ENCODE peak calls at places on chromosomes 6 and 20, in four cellular contexts. One of them, this sample, is unnamed.
A peak's percentile ranks its signal among the peaks of the same experiment; 100 is the strongest.

GRCh38 chr6:107490568-107491058 is 696 bp downstream of the SOBP start:
- DNase-seq in AG04450: no peak
- DNase-seq in cardiac fibroblast: no peak
- DNase-seq in heart right ventricle: no peak
- DNase-seq in this sample: no peak

GRCh38 chr6:48472121-48472520 is 361.1 kb upstream of the PTCHD4 start:
- DNase-seq in AG04450: no peak
- DNase-seq in cardiac fibroblast: peak; percentile 67
- DNase-seq in heart right ventricle: no peak
- DNase-seq in this sample: peak; percentile 5

GRCh38 chr6:45500924-45501816 is 123.4 kb upstream of the SUPT3H start:
- DNase-seq in AG04450: no peak
- DNase-seq in cardiac fibroblast: no peak
- DNase-seq in heart right ventricle: no peak
- DNase-seq in this sample: no peak

GRCh38 chr6:5979650-5980427 is 26.9 kb downstream of the NRN1 start:
- DNase-seq in AG04450: no peak
- DNase-seq in cardiac fibroblast: no peak
- DNase-seq in heart right ventricle: no peak
- DNase-seq in this sample: no peak

GRCh38 chr6:127118505-127119360 is at the start of gene RSPO3:
- DNase-seq in AG04450: no peak
- DNase-seq in cardiac fibroblast: peak; percentile 29
- DNase-seq in heart right ventricle: no peak
- DNase-seq in this sample: peak; percentile 48

GRCh38 chr6:169158182-169158573 is 95.5 kb downstream of the THBS2 start:
- DNase-seq in AG04450: no peak
- DNase-seq in cardiac fibroblast: peak; percentile 97
- DNase-seq in heart right ventricle: peak; percentile 76
- DNase-seq in this sample: peak; percentile 88

GRCh38 chr6:82917346-82918064 is 148.1 kb downstream of the UBE3D start:
- DNase-seq in AG04450: no peak
- DNase-seq in cardiac fibroblast: peak; percentile 6
- DNase-seq in heart right ventricle: no peak
- DNase-seq in this sample: peak; percentile 18

GRCh38 chr20:57473246-57474042 is 51.5 kb downstream of the CTCFL start:
- DNase-seq in AG04450: no peak
- DNase-seq in cardiac fibroblast: peak; percentile 29
- DNase-seq in heart right ventricle: no peak
- DNase-seq in this sample: peak; percentile 14

GRCh38 chr6:108690326-108691000 is 129.7 kb downstream of the FOXO3 start:
- DNase-seq in AG04450: no peak
- DNase-seq in cardiac fibroblast: peak; percentile 52
- DNase-seq in heart right ventricle: no peak
- DNase-seq in this sample: no peak

GRCh38 chr6:14661188-14661587 is 543.6 kb downstream of the CD83 start:
- DNase-seq in AG04450: no peak
- DNase-seq in cardiac fibroblast: no peak
- DNase-seq in heart right ventricle: no peak
- DNase-seq in this sample: no peak

GRCh38 chr6:20672038-20672437 is 137.8 kb downstream of the CDKAL1 start:
- DNase-seq in AG04450: no peak
- DNase-seq in cardiac fibroblast: no peak
- DNase-seq in heart right ventricle: no peak
- DNase-seq in this sample: no peak

GRCh38 chr20:34557936-34558319 is 590 bp upstream of the MAP1LC3A start:
- DNase-seq in AG04450: no peak
- DNase-seq in cardiac fibroblast: no peak
- DNase-seq in heart right ventricle: no peak
- DNase-seq in this sample: peak; percentile 13

GRCh38 chr6:89640804-89641203 is 2.3 kb upstream of the LYRM2 start:
- DNase-seq in AG04450: no peak
- DNase-seq in cardiac fibroblast: peak; percentile 2
- DNase-seq in heart right ventricle: no peak
- DNase-seq in this sample: peak; percentile 50

GRCh38 chr6:125678601-125679000 is 70.8 kb upstream of the HEY2 start:
- DNase-seq in AG04450: no peak
- DNase-seq in cardiac fibroblast: no peak
- DNase-seq in heart right ventricle: no peak
- DNase-seq in this sample: no peak

GRCh38 chr20:24654425-24654824 is 185.0 kb downstream of the SYNDIG1 start:
- DNase-seq in AG04450: no peak
- DNase-seq in cardiac fibroblast: no peak
- DNase-seq in heart right ventricle: no peak
- DNase-seq in this sample: no peak
- TF ChIP-seq CTCF in AG04450: no peak
- TF ChIP-seq CTCF in cardiac fibroblast: no peak
- TF ChIP-seq CTCF in heart right ventricle: no peak
- TF ChIP-seq CTCF in this sample: no peak

GRCh38 chr6:56841751-56842150 is 113.2 kb upstream of the BEND6 start:
- DNase-seq in AG04450: no peak
- DNase-seq in cardiac fibroblast: no peak
- DNase-seq in heart right ventricle: no peak
- DNase-seq in this sample: no peak

GRCh38 chr6:56841372-56841749 is 113.5 kb upstream of the BEND6 start:
- DNase-seq in AG04450: no peak
- DNase-seq in cardiac fibroblast: no peak
- DNase-seq in heart right ventricle: no peak
- DNase-seq in this sample: no peak

GRCh38 chr6:56845027-56845426 is 109.9 kb upstream of the BEND6 start:
- DNase-seq in AG04450: no peak
- DNase-seq in cardiac fibroblast: no peak
- DNase-seq in heart right ventricle: no peak
- DNase-seq in this sample: no peak

GRCh38 chr6:56842602-56843475 is 112.1 kb upstream of the BEND6 start:
- DNase-seq in AG04450: no peak
- DNase-seq in cardiac fibroblast: peak; percentile 50
- DNase-seq in heart right ventricle: peak; percentile 57
- DNase-seq in this sample: peak; percentile 58

DNA sequence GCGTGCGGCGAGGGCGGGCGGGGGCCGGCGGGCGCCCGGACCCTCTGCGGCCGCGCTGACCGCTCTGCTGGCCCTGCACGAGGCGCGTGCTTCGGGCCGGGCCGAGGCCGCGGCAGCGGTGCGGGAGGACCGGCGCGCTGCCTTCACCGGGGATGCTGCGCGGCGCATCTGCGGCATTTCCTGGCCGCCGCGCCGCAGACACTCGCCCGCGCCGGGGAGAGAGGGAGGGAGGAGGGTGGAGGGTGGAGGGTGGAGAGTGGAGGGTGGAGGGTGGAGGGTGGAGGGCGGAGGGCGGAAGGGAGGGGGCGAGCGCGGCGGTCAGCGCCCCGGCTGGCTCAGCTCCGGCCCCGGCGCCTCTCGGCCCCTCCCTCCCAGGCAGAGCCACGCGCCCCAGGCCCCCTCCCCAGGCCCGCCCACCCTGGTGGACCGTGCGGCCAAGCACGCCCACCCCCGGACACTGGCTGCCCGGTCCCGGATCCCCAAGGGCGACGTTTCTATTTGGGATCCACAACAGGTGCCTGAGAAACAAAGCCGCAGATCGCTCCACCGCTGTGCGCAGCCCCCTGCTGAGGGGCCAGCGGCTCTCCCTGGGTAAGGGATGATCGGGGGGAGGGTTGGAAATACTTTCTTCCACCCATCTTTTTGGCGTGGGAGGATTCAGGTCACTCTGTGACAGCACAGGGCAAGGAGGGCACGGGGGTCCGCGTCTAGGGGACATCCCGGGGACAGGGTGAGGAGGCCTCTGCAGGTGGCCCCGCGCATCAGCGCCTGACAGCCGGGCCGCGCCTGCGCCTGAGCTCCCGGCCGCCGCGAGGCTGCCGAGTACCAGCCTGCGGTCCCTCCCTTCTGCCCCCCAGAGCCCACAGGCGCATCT is 111.2 kb upstream of the BEND6 start:
- DNase-seq in AG04450: no peak
- DNase-seq in cardiac fibroblast: peak; percentile 85
- DNase-seq in heart right ventricle: peak; percentile 78
- DNase-seq in this sample: peak; percentile 81
- TF ChIP-seq CTCF in AG04450: peak; percentile 61
- TF ChIP-seq CTCF in cardiac fibroblast: peak; percentile 53
- TF ChIP-seq CTCF in heart right ventricle: peak; percentile 68
- TF ChIP-seq CTCF in this sample: peak; percentile 59

DNA sequence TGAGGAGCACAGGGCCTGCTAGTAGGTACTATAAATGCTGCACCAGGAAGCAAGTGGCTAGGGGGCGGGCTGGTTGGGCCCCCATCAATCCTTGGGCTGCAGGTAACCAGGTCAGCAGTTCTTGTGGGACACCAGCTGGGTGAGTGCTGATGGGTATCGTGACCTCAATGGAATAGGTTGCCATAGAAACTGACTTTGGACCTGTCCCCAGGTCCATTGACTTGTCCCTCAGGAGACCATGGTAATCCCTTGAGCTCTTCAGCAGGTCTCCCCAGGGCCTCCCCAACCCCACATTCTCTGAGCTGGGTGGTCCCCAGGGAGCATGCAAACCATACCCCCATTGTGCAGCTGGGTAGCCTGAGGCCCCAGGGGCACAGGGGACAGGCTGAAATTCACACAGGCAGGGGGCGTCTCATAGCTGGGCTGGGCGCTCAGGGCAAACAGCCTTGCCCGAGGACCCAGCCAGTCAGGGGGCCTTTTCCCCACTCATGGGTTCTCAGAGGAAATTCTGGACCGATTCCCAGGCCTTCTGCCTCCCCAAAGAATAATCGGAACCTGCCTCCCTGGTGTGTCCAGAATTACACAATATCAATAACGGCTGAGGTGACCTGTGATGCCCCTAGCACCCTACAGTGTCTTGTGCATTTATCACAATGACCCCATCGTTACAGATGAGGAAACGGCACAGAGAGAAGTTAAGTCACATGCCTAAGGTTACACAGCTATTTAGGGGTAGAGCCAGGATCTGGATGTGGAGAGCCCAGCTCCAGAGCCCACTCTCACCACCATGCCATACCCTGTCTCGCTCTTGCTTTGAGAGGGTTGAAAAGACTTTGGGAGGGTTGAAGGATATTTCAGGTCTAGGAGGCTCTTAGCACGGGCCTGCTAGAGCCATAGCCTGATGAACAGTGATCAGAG is 35.9 kb downstream of the SRC start:
- DNase-seq in AG04450: no peak
- DNase-seq in cardiac fibroblast: no peak
- DNase-seq in heart right ventricle: no peak
- DNase-seq in this sample: no peak
- TF ChIP-seq CTCF in AG04450: no peak
- TF ChIP-seq CTCF in cardiac fibroblast: no peak
- TF ChIP-seq CTCF in heart right ventricle: no peak
- TF ChIP-seq CTCF in this sample: no peak

DNA sequence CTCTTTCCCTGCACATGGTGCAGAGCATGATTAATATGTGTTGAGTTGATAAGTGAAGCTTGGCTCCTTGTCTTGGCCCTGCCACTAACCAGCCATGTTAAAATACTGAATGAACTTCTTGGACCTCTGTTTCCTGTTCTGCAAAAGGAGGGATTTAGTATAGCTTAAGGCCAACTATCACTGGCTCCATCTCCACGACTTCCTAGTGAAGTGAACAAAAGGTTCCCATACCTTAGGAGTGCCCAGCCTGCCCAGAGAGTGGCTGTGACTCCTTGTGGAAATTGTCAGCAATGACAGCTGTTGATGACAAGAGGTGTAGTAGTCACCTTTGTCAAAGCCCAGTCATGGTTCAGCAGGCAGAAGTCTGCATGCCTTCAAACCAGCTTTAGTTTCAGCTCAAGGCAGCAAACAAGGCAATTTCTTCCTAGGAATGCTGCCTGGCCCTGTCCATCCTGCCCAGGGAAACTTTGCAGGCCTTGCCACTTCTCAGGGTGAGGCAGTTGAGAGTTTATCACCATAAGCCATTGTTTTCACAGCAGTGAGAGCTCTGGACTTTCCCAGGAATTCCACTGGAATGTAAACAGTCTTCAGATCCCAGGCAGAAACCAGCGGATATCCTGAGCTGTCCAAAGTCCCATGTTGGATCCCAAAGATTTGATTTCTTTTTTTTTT is 169.7 kb upstream of the TNFAIP3 start:
- DNase-seq in AG04450: peak; percentile 30
- DNase-seq in cardiac fibroblast: peak; percentile 75
- DNase-seq in heart right ventricle: no peak
- DNase-seq in this sample: peak; percentile 42
- TF ChIP-seq CTCF in AG04450: no peak
- TF ChIP-seq CTCF in cardiac fibroblast: no peak
- TF ChIP-seq CTCF in heart right ventricle: no peak
- TF ChIP-seq CTCF in this sample: no peak

GRCh38 chr6:57040011-57040410 is 6.5 kb upstream of the KIAA1586 start:
- DNase-seq in AG04450: no peak
- DNase-seq in cardiac fibroblast: no peak
- DNase-seq in heart right ventricle: no peak
- DNase-seq in this sample: no peak
- TF ChIP-seq CTCF in AG04450: no peak
- TF ChIP-seq CTCF in cardiac fibroblast: peak; percentile 7
- TF ChIP-seq CTCF in heart right ventricle: no peak
- TF ChIP-seq CTCF in this sample: peak; percentile 26

DNA sequence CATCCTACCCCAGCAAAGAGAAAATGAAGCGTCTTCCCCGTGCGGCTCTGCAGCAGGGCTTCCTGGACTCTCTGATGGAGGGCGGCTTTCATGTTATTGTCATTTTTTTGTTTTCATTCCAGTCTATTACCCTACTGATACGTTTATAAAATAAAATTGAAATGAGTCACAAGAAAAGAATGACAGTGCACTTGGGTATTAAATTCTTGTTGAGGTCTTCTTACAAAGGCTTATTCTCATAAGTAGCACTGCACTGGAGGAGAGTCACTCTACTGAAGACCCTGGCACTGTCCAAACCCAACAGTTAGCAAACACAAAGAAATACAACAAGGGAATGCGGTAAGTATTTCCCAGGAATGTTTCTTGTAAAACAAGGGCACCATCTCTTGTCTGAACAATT is 379.3 kb downstream of the MAFB start:
- DNase-seq in AG04450: no peak
- DNase-seq in cardiac fibroblast: no peak
- DNase-seq in heart right ventricle: no peak
- DNase-seq in this sample: peak; percentile 46
- TF ChIP-seq CTCF in AG04450: no peak
- TF ChIP-seq CTCF in cardiac fibroblast: no peak
- TF ChIP-seq CTCF in heart right ventricle: no peak
- TF ChIP-seq CTCF in this sample: no peak

This sample was measured in astrocyte of the spinal cord.